ENCODE peak calls at places on chromosomes 7 and 10, in eight cellular contexts. M, U, X, K, T, Z, D and R are unnamed samples.

GRCh38 chr7:137462847-137463246 is 119.3 kb upstream of the PTN start:
- DNase-seq in M (no peak), U (no peak), X (no peak), K (no peak), T (no peak), Z (no peak), D (no peak), R (no peak)

GRCh38 chr10:67790534-67791408 is 47.2 kb downstream of the DNAJC12 start:
- DNase-seq in M (no peak), U (no peak), X (no peak), K (no peak), T (no peak), Z (peak; percentile 29), D (no peak), R (no peak)

GRCh38 chr10:78255796-78256638 is 222.4 kb downstream of the RPS24 start:
- DNase-seq in M (no peak), U (peak; percentile 64), X (peak; percentile 52), K (no peak), T (no peak), Z (peak; percentile 99), D (peak; percentile 78), R (no peak)

GRCh38 chr7:96120856-96121255 is 201.0 kb downstream of the SLC25A13 start:
- DNase-seq in M (no peak), U (no peak), X (no peak), K (no peak), T (no peak), Z (no peak), D (no peak), R (no peak)

GRCh38 chr7:81525901-81526300 is 243.9 kb downstream of the HGF start:
- DNase-seq in M (no peak), U (no peak), X (no peak), K (no peak), T (no peak), Z (no peak), D (no peak), R (no peak)

GRCh38 chr10:71778071-71778470 is 4.8 kb upstream of the VSIR start:
- DNase-seq in M (no peak), U (no peak), X (no peak), K (no peak), T (no peak), Z (no peak), D (no peak), R (no peak)

GRCh38 chr10:119817991-119818888 is 54.4 kb downstream of the MCMBP start:
- DNase-seq in M (peak; percentile 9), U (peak; percentile 74), X (peak; percentile 67), K (no peak), T (peak; percentile 52), Z (peak; percentile 53), D (peak; percentile 91), R (peak; percentile 97)

GRCh38 chr7:126040114-126041045 is 1110.8 kb upstream of the POT1 start:
- DNase-seq in M (no peak), U (no peak), X (no peak), K (no peak), T (no peak), Z (no peak), D (no peak), R (peak; percentile 26)

GRCh38 chr7:106774768-106775551 is 90.1 kb upstream of the PIK3CG start:
- DNase-seq in M (no peak), U (no peak), X (peak; percentile 54), K (no peak), T (no peak), Z (peak; percentile 27), D (no peak), R (no peak)

GRCh38 chr10:75431180-75432111 is at the start of gene LRMDA:
- DNase-seq in M (peak; percentile 5), U (peak; percentile 50), X (peak; percentile 78), K (no peak), T (peak; percentile 51), Z (no peak), D (peak; percentile 58), R (peak; percentile 38)

GRCh38 chr7:156460861-156461632 is 179.5 kb upstream of the RNF32 start:
- DNase-seq in M (no peak), U (no peak), X (no peak), K (no peak), T (no peak), Z (no peak), D (peak; percentile 43), R (no peak)

GRCh38 chr10:122199070-122199469 is 72.0 kb upstream of the BTBD16 start:
- DNase-seq in M (no peak), U (no peak), X (no peak), K (no peak), T (peak; percentile 60), Z (no peak), D (no peak), R (no peak)

GRCh38 chr10:5588080-5588453 is 63.3 kb downstream of the CALML3 start:
- DNase-seq in M (no peak), U (no peak), X (no peak), K (no peak), T (no peak), Z (no peak), D (no peak), R (no peak)

GRCh38 chr10:43806851-43807640 is 158.4 kb upstream of the ZNF32 start:
- DNase-seq in M (no peak), U (peak; percentile 34), X (no peak), K (no peak), T (no peak), Z (no peak), D (no peak), R (no peak)

GRCh38 chr7:155962191-155962967 is 150.1 kb upstream of the SHH start:
- DNase-seq in M (no peak), U (peak; percentile 51), X (no peak), K (peak; percentile 50), T (no peak), Z (peak; percentile 77), D (no peak), R (no peak)

GRCh38 chr7:99372275-99373085 is 2.0 kb upstream of the ARPC1B start:
- DNase-seq in M (no peak), U (no peak), X (peak; percentile 72), K (no peak), T (no peak), Z (peak; percentile 47), D (peak; percentile 71), R (no peak)

GRCh38 chr10:127892743-127893142 is at the start of gene CLRN3:
- DNase-seq in M (no peak), U (no peak), X (no peak), K (no peak), T (no peak), Z (no peak), D (peak; percentile 49), R (no peak)

GRCh38 chr10:63264852-63265617 is 131.9 kb downstream of the NRBF2 start:
- DNase-seq in M (peak; percentile 51), U (no peak), X (no peak), K (no peak), T (no peak), Z (peak; percentile 68), D (peak; percentile 56), R (no peak)

GRCh38 chr10:131274883-131275282 is 36.6 kb downstream of the TCERG1L start:
- DNase-seq in M (no peak), U (no peak), X (no peak), K (no peak), T (no peak), Z (no peak), D (no peak), R (no peak)

GRCh38 chr10:50540069-50540825 is 83.5 kb downstream of the SGMS1 start:
- DNase-seq in M (no peak), U (no peak), X (no peak), K (no peak), T (no peak), Z (peak; percentile 38), D (no peak), R (no peak)

GRCh38 chr7:144824360-144824759 is 11.5 kb downstream of the TPK1 start:
- DNase-seq in M (no peak), U (no peak), X (no peak), K (no peak), T (no peak), Z (peak; percentile 36), D (no peak), R (no peak)

GRCh38 chr7:17706734-17707133 is 233.6 kb downstream of the SNX13 start:
- DNase-seq in M (peak; percentile 5), U (peak; percentile 63), X (no peak), K (no peak), T (no peak), Z (peak; percentile 72), D (peak; percentile 74), R (peak; percentile 60)

GRCh38 chr10:70589762-70590662 is 12.5 kb downstream of the PRF1 start:
- DNase-seq in M (no peak), U (no peak), X (no peak), K (no peak), T (peak; percentile 67), Z (peak; percentile 66), D (peak; percentile 52), R (no peak)

GRCh38 chr10:58267713-58268453 is at the start of gene IPMK:
- DNase-seq in M (peak; percentile 98), U (peak; percentile 93), X (peak; percentile 97), K (peak; percentile 56), T (peak; percentile 96), Z (peak; percentile 79), D (peak; percentile 97), R (peak; percentile 93)

GRCh38 chr7:81929386-81929785 is 159.5 kb upstream of the HGF start:
- DNase-seq in M (no peak), U (no peak), X (no peak), K (no peak), T (no peak), Z (peak; percentile 73), D (no peak), R (no peak)

GRCh38 chr10:131723601-131724530 is 176.9 kb upstream of the PPP2R2D start:
- DNase-seq in M (no peak), U (no peak), X (no peak), K (no peak), T (no peak), Z (no peak), D (no peak), R (no peak)